ENCODE peak calls at places on chromosomes 11 and 22, in five cellular contexts. One of them, this sample, is unnamed.

GRCh38 chr11:11311169-11311568 is 41.9 kb downstream of the CSNK2A3 start:
- DNase-seq in transverse colon: no peak
- DNase-seq in astrocyte of the hippocampus: no peak
- DNase-seq in pons: peak; percentile 11
- DNase-seq in HepG2: no peak
- DNase-seq in this sample: no peak

GRCh38 chr11:63445720-63446119 is 45.2 kb downstream of the PLAAT5 start:
- DNase-seq in transverse colon: no peak
- DNase-seq in astrocyte of the hippocampus: peak; percentile 33
- DNase-seq in pons: no peak
- DNase-seq in HepG2: no peak
- DNase-seq in this sample: peak; percentile 9

GRCh38 chr11:73139476-73140198 is 2.5 kb downstream of the FCHSD2 start:
- DNase-seq in transverse colon: no peak
- DNase-seq in astrocyte of the hippocampus: peak; percentile 11
- DNase-seq in pons: peak; percentile 22
- DNase-seq in HepG2: peak; percentile 72
- DNase-seq in this sample: no peak

GRCh38 chr11:111207213-111207612 is 38.3 kb upstream of the POU2AF2 start:
- DNase-seq in transverse colon: no peak
- DNase-seq in astrocyte of the hippocampus: peak; percentile 30
- DNase-seq in pons: no peak
- DNase-seq in HepG2: no peak
- DNase-seq in this sample: no peak

GRCh38 chr11:103624708-103625623 is 411.5 kb upstream of the DDI1 start:
- DNase-seq in transverse colon: no peak
- DNase-seq in astrocyte of the hippocampus: peak; percentile 83
- DNase-seq in pons: no peak
- DNase-seq in HepG2: no peak
- DNase-seq in this sample: peak; percentile 11

GRCh38 chr22:24175160-24175808 is 6.0 kb upstream of the SUSD2 start:
- DNase-seq in transverse colon: peak; percentile 85
- DNase-seq in astrocyte of the hippocampus: peak; percentile 89
- DNase-seq in pons: peak; percentile 64
- DNase-seq in HepG2: peak; percentile 59
- DNase-seq in this sample: peak; percentile 89

GRCh38 chr11:69892237-69892985 is 73.2 kb upstream of the FGF3 start:
- DNase-seq in transverse colon: no peak
- DNase-seq in astrocyte of the hippocampus: no peak
- DNase-seq in pons: no peak
- DNase-seq in HepG2: peak; percentile 40
- DNase-seq in this sample: peak; percentile 10

GRCh38 chr11:66247801-66248200 is 20.6 kb upstream of the RAB1B start:
- DNase-seq in transverse colon: no peak
- DNase-seq in astrocyte of the hippocampus: no peak
- DNase-seq in pons: no peak
- DNase-seq in HepG2: no peak
- DNase-seq in this sample: no peak

GRCh38 chr11:127632971-127633680 is 632.6 kb upstream of the KIRREL3 start:
- DNase-seq in transverse colon: no peak
- DNase-seq in astrocyte of the hippocampus: no peak
- DNase-seq in pons: no peak
- DNase-seq in HepG2: no peak
- DNase-seq in this sample: no peak

GRCh38 chr11:59144579-59145345 is 2.1 kb downstream of the FAM111A start:
- DNase-seq in transverse colon: peak; percentile 89
- DNase-seq in astrocyte of the hippocampus: peak; percentile 89
- DNase-seq in pons: peak; percentile 77
- DNase-seq in HepG2: no peak
- DNase-seq in this sample: peak; percentile 87

GRCh38 chr11:9516113-9516512 is 55.3 kb downstream of the ZNF143 start:
- DNase-seq in transverse colon: no peak
- DNase-seq in astrocyte of the hippocampus: no peak
- DNase-seq in pons: no peak
- DNase-seq in HepG2: no peak
- DNase-seq in this sample: no peak

GRCh38 chr22:29784451-29785361 is 17.5 kb downstream of the UQCR10 start:
- DNase-seq in transverse colon: no peak
- DNase-seq in astrocyte of the hippocampus: peak; percentile 38
- DNase-seq in pons: peak; percentile 70
- DNase-seq in HepG2: peak; percentile 38
- DNase-seq in this sample: no peak

GRCh38 chr11:73257342-73258103 is 14.6 kb upstream of the P2RY6 start:
- DNase-seq in transverse colon: no peak
- DNase-seq in astrocyte of the hippocampus: peak; percentile 97
- DNase-seq in pons: no peak
- DNase-seq in HepG2: peak; percentile 39
- DNase-seq in this sample: peak; percentile 96

GRCh38 chr22:46262449-46263207 is 515 bp downstream of the PKDREJ start:
- DNase-seq in transverse colon: peak; percentile 71
- DNase-seq in astrocyte of the hippocampus: peak; percentile 62
- DNase-seq in pons: no peak
- DNase-seq in HepG2: no peak
- DNase-seq in this sample: no peak

GRCh38 chr22:37884420-37884819 is 21.7 kb upstream of the MICALL1 start:
- DNase-seq in transverse colon: no peak
- DNase-seq in astrocyte of the hippocampus: no peak
- DNase-seq in pons: no peak
- DNase-seq in HepG2: no peak
- DNase-seq in this sample: no peak

GRCh38 chr11:21066030-21066429 is 396.6 kb downstream of the NELL1 start:
- DNase-seq in transverse colon: no peak
- DNase-seq in astrocyte of the hippocampus: no peak
- DNase-seq in pons: no peak
- DNase-seq in HepG2: no peak
- DNase-seq in this sample: no peak

GRCh38 chr22:28597665-28598064 is 82.0 kb downstream of the TTC28 start:
- DNase-seq in transverse colon: no peak
- DNase-seq in astrocyte of the hippocampus: no peak
- DNase-seq in pons: no peak
- DNase-seq in HepG2: no peak
- DNase-seq in this sample: no peak

GRCh38 chr11:84501750-84502149 is 1125.4 kb downstream of the DLG2 start:
- DNase-seq in transverse colon: no peak
- DNase-seq in astrocyte of the hippocampus: no peak
- DNase-seq in pons: no peak
- DNase-seq in HepG2: no peak
- DNase-seq in this sample: no peak

GRCh38 chr22:50194037-50194809 is 6.6 kb upstream of the SELENOO start:
- DNase-seq in transverse colon: no peak
- DNase-seq in astrocyte of the hippocampus: no peak
- DNase-seq in pons: no peak
- DNase-seq in HepG2: no peak
- DNase-seq in this sample: no peak

GRCh38 chr11:35185696-35186095 is 46.7 kb downstream of the CD44 start:
- DNase-seq in transverse colon: no peak
- DNase-seq in astrocyte of the hippocampus: no peak
- DNase-seq in pons: no peak
- DNase-seq in HepG2: no peak
- DNase-seq in this sample: no peak

GRCh38 chr22:46661221-46661851 is 41.1 kb downstream of the GRAMD4 start:
- DNase-seq in transverse colon: no peak
- DNase-seq in astrocyte of the hippocampus: peak; percentile 57
- DNase-seq in pons: no peak
- DNase-seq in HepG2: no peak
- DNase-seq in this sample: peak; percentile 46

GRCh38 chr11:66745356-66746235 is 16.6 kb upstream of the SPTBN2 start:
- DNase-seq in transverse colon: peak; percentile 82
- DNase-seq in astrocyte of the hippocampus: no peak
- DNase-seq in pons: no peak
- DNase-seq in HepG2: no peak
- DNase-seq in this sample: no peak

GRCh38 chr11:2752204-2752772 is 52.5 kb upstream of the KCNQ1OT1 start:
- DNase-seq in transverse colon: peak; percentile 3
- DNase-seq in astrocyte of the hippocampus: peak; percentile 74
- DNase-seq in pons: no peak
- DNase-seq in HepG2: no peak
- DNase-seq in this sample: no peak

GRCh38 chr22:42324991-42325710 is 54.7 kb upstream of the TCF20 start:
- DNase-seq in transverse colon: peak; percentile 68
- DNase-seq in astrocyte of the hippocampus: no peak
- DNase-seq in pons: no peak
- DNase-seq in HepG2: no peak
- DNase-seq in this sample: no peak

GRCh38 chr22:25139062-25139461 is 60.6 kb upstream of the CRYBB3 start:
- DNase-seq in transverse colon: peak; percentile 59
- DNase-seq in astrocyte of the hippocampus: peak; percentile 28
- DNase-seq in pons: no peak
- DNase-seq in HepG2: no peak
- DNase-seq in this sample: no peak

GRCh38 chr11:94877446-94878200 is 95.7 kb downstream of the CWC15 start:
- DNase-seq in transverse colon: no peak
- DNase-seq in astrocyte of the hippocampus: peak; percentile 33
- DNase-seq in pons: no peak
- DNase-seq in HepG2: no peak
- DNase-seq in this sample: no peak

GRCh38 chr11:13333456-13333957 is 55.9 kb downstream of the BMAL1 start:
- DNase-seq in transverse colon: peak; percentile 58
- DNase-seq in astrocyte of the hippocampus: peak; percentile 72
- DNase-seq in pons: no peak
- DNase-seq in HepG2: peak; percentile 18
- DNase-seq in this sample: peak; percentile 13

GRCh38 chr11:47887910-47888569 is 39.9 kb upstream of the NUP160 start:
- DNase-seq in transverse colon: no peak
- DNase-seq in astrocyte of the hippocampus: no peak
- DNase-seq in pons: no peak
- DNase-seq in HepG2: no peak
- DNase-seq in this sample: no peak

GRCh38 chr11:115959098-115959497 is 454.9 kb upstream of the CADM1 start:
- DNase-seq in transverse colon: no peak
- DNase-seq in astrocyte of the hippocampus: no peak
- DNase-seq in pons: no peak
- DNase-seq in HepG2: peak; percentile 16
- DNase-seq in this sample: no peak

GRCh38 chr22:37309221-37310074 is 27.1 kb downstream of the CYTH4 start:
- DNase-seq in transverse colon: peak; percentile 45
- DNase-seq in astrocyte of the hippocampus: no peak
- DNase-seq in pons: no peak
- DNase-seq in HepG2: no peak
- DNase-seq in this sample: no peak

GRCh38 chr11:20388096-20389055 is 860 bp downstream of the PRMT3 start:
- DNase-seq in transverse colon: no peak
- DNase-seq in astrocyte of the hippocampus: peak; percentile 16
- DNase-seq in pons: no peak
- DNase-seq in HepG2: peak; percentile 15
- DNase-seq in this sample: no peak

GRCh38 chr11:46916251-46916650 is 2.1 kb downstream of the LRP4 start:
- DNase-seq in transverse colon: no peak
- DNase-seq in astrocyte of the hippocampus: no peak
- DNase-seq in pons: no peak
- DNase-seq in HepG2: no peak
- DNase-seq in this sample: no peak

GRCh38 chr11:125239585-125240331 is 75.2 kb downstream of the PKNOX2 start:
- DNase-seq in transverse colon: no peak
- DNase-seq in astrocyte of the hippocampus: no peak
- DNase-seq in pons: no peak
- DNase-seq in HepG2: no peak
- DNase-seq in this sample: no peak

GRCh38 chr22:42174062-42174461 is 43.5 kb upstream of the CYP2D6 start:
- DNase-seq in transverse colon: no peak
- DNase-seq in astrocyte of the hippocampus: no peak
- DNase-seq in pons: no peak
- DNase-seq in HepG2: no peak
- DNase-seq in this sample: no peak

GRCh38 chr11:1747753-1748466 is 2.5 kb downstream of the IFITM10 start:
- DNase-seq in transverse colon: no peak
- DNase-seq in astrocyte of the hippocampus: peak; percentile 61
- DNase-seq in pons: no peak
- DNase-seq in HepG2: no peak
- DNase-seq in this sample: peak; percentile 63

GRCh38 chr11:17733261-17733660 is 1.3 kb upstream of the KCNC1 start:
- DNase-seq in transverse colon: no peak
- DNase-seq in astrocyte of the hippocampus: no peak
- DNase-seq in pons: no peak
- DNase-seq in HepG2: no peak
- DNase-seq in this sample: peak; percentile 87